ENCODE peak calls at places on chromosome 7, in nine cellular contexts. One of them, this sample, is unnamed.

GRCh38 chr7:14834456-14834855 is 68.1 kb downstream of the DGKB start:
- DNase-seq in mesendoderm: no peak
- DNase-seq in cardiac muscle cell: no peak
- DNase-seq in colonic mucosa: no peak
- DNase-seq in psoas muscle: no peak
- DNase-seq in CD4-positive, alpha-beta memory T cell: no peak
- DNase-seq in bronchial epithelial cell: peak; percentile 50
- DNase-seq in CD8-positive, alpha-beta T cell: no peak
- DNase-seq in astrocyte: peak; percentile 75
- DNase-seq in this sample: no peak

GRCh38 chr7:23341846-23342598 is 42.9 kb downstream of the MALSU1 start:
- DNase-seq in mesendoderm: no peak
- DNase-seq in cardiac muscle cell: no peak
- DNase-seq in colonic mucosa: no peak
- DNase-seq in psoas muscle: no peak
- DNase-seq in CD4-positive, alpha-beta memory T cell: no peak
- DNase-seq in bronchial epithelial cell: no peak
- DNase-seq in CD8-positive, alpha-beta T cell: no peak
- DNase-seq in astrocyte: no peak
- DNase-seq in this sample: no peak

GRCh38 chr7:90701021-90701420 is 104.9 kb downstream of the CDK14 start:
- DNase-seq in mesendoderm: peak; percentile 23
- DNase-seq in cardiac muscle cell: no peak
- DNase-seq in colonic mucosa: no peak
- DNase-seq in psoas muscle: no peak
- DNase-seq in CD4-positive, alpha-beta memory T cell: no peak
- DNase-seq in bronchial epithelial cell: no peak
- DNase-seq in CD8-positive, alpha-beta T cell: no peak
- DNase-seq in astrocyte: no peak
- DNase-seq in this sample: no peak

GRCh38 chr7:112510032-112510742 is 29.4 kb downstream of the LSMEM1 start:
- DNase-seq in mesendoderm: no peak
- DNase-seq in cardiac muscle cell: no peak
- DNase-seq in colonic mucosa: no peak
- DNase-seq in psoas muscle: no peak
- DNase-seq in CD4-positive, alpha-beta memory T cell: no peak
- DNase-seq in bronchial epithelial cell: peak; percentile 58
- DNase-seq in CD8-positive, alpha-beta T cell: no peak
- DNase-seq in astrocyte: peak; percentile 86
- DNase-seq in this sample: no peak

GRCh38 chr7:159031135-159031701 is 113.4 kb downstream of the VIPR2 start:
- DNase-seq in mesendoderm: peak; percentile 26
- DNase-seq in cardiac muscle cell: no peak
- DNase-seq in colonic mucosa: no peak
- DNase-seq in psoas muscle: peak; percentile 78
- DNase-seq in CD4-positive, alpha-beta memory T cell: no peak
- DNase-seq in bronchial epithelial cell: no peak
- DNase-seq in CD8-positive, alpha-beta T cell: peak; percentile 37
- DNase-seq in astrocyte: no peak
- DNase-seq in this sample: peak; percentile 11

GRCh38 chr7:152050547-152050971 is 25.1 kb downstream of the GALNT11 start:
- DNase-seq in mesendoderm: peak; percentile 22
- DNase-seq in cardiac muscle cell: no peak
- DNase-seq in colonic mucosa: no peak
- DNase-seq in psoas muscle: no peak
- DNase-seq in CD4-positive, alpha-beta memory T cell: no peak
- DNase-seq in bronchial epithelial cell: peak; percentile 23
- DNase-seq in CD8-positive, alpha-beta T cell: no peak
- DNase-seq in astrocyte: peak; percentile 74
- DNase-seq in this sample: no peak

GRCh38 chr7:138089080-138089901 is 13.0 kb downstream of the AKR1D1 start:
- DNase-seq in mesendoderm: no peak
- DNase-seq in cardiac muscle cell: no peak
- DNase-seq in colonic mucosa: no peak
- DNase-seq in psoas muscle: no peak
- DNase-seq in CD4-positive, alpha-beta memory T cell: no peak
- DNase-seq in bronchial epithelial cell: peak; percentile 84
- DNase-seq in CD8-positive, alpha-beta T cell: no peak
- DNase-seq in astrocyte: peak; percentile 32
- DNase-seq in this sample: no peak

GRCh38 chr7:41973331-41973730 is 263.7 kb downstream of the GLI3 start:
- DNase-seq in mesendoderm: no peak
- DNase-seq in cardiac muscle cell: no peak
- DNase-seq in colonic mucosa: no peak
- DNase-seq in psoas muscle: no peak
- DNase-seq in CD4-positive, alpha-beta memory T cell: no peak
- DNase-seq in bronchial epithelial cell: no peak
- DNase-seq in CD8-positive, alpha-beta T cell: no peak
- DNase-seq in astrocyte: no peak
- DNase-seq in this sample: no peak

GRCh38 chr7:80611779-80612178 is 26.7 kb upstream of the CD36 start:
- DNase-seq in mesendoderm: no peak
- DNase-seq in cardiac muscle cell: no peak
- DNase-seq in colonic mucosa: no peak
- DNase-seq in psoas muscle: peak; percentile 50
- DNase-seq in CD4-positive, alpha-beta memory T cell: no peak
- DNase-seq in bronchial epithelial cell: peak; percentile 41
- DNase-seq in CD8-positive, alpha-beta T cell: no peak
- DNase-seq in astrocyte: peak; percentile 76
- DNase-seq in this sample: no peak

GRCh38 chr7:82343-83155 is 109.8 kb upstream of the FAM20C start:
- DNase-seq in mesendoderm: no peak
- DNase-seq in cardiac muscle cell: no peak
- DNase-seq in colonic mucosa: no peak
- DNase-seq in psoas muscle: no peak
- DNase-seq in CD4-positive, alpha-beta memory T cell: no peak
- DNase-seq in bronchial epithelial cell: no peak
- DNase-seq in CD8-positive, alpha-beta T cell: no peak
- DNase-seq in astrocyte: no peak
- DNase-seq in this sample: peak; percentile 53

GRCh38 chr7:158348446-158348845 is 239.2 kb downstream of the PTPRN2 start:
- DNase-seq in mesendoderm: no peak
- DNase-seq in cardiac muscle cell: no peak
- DNase-seq in colonic mucosa: no peak
- DNase-seq in psoas muscle: no peak
- DNase-seq in CD4-positive, alpha-beta memory T cell: no peak
- DNase-seq in bronchial epithelial cell: no peak
- DNase-seq in CD8-positive, alpha-beta T cell: peak; percentile 9
- DNase-seq in astrocyte: no peak
- DNase-seq in this sample: no peak

GRCh38 chr7:28481131-28481926 is 69.0 kb downstream of the CREB5 start:
- DNase-seq in mesendoderm: peak; percentile 42
- DNase-seq in cardiac muscle cell: no peak
- DNase-seq in colonic mucosa: no peak
- DNase-seq in psoas muscle: no peak
- DNase-seq in CD4-positive, alpha-beta memory T cell: no peak
- DNase-seq in bronchial epithelial cell: no peak
- DNase-seq in CD8-positive, alpha-beta T cell: no peak
- DNase-seq in astrocyte: peak; percentile 67
- DNase-seq in this sample: no peak

GRCh38 chr7:141585592-141586510 is 34.6 kb downstream of the AGK start:
- DNase-seq in mesendoderm: peak; percentile 76
- DNase-seq in cardiac muscle cell: no peak
- DNase-seq in colonic mucosa: no peak
- DNase-seq in psoas muscle: no peak
- DNase-seq in CD4-positive, alpha-beta memory T cell: no peak
- DNase-seq in bronchial epithelial cell: peak; percentile 82
- DNase-seq in CD8-positive, alpha-beta T cell: no peak
- DNase-seq in astrocyte: peak; percentile 99
- DNase-seq in this sample: no peak

GRCh38 chr7:30751696-30752273 is at the start of gene INMT:
- DNase-seq in mesendoderm: no peak
- DNase-seq in cardiac muscle cell: no peak
- DNase-seq in colonic mucosa: no peak
- DNase-seq in psoas muscle: no peak
- DNase-seq in CD4-positive, alpha-beta memory T cell: no peak
- DNase-seq in bronchial epithelial cell: no peak
- DNase-seq in CD8-positive, alpha-beta T cell: no peak
- DNase-seq in astrocyte: no peak
- DNase-seq in this sample: no peak

GRCh38 chr7:142797799-142798377 is 27.1 kb downstream of the PRSS2 start:
- DNase-seq in mesendoderm: no peak
- DNase-seq in cardiac muscle cell: no peak
- DNase-seq in colonic mucosa: no peak
- DNase-seq in psoas muscle: no peak
- DNase-seq in CD4-positive, alpha-beta memory T cell: no peak
- DNase-seq in bronchial epithelial cell: no peak
- DNase-seq in CD8-positive, alpha-beta T cell: peak; percentile 81
- DNase-seq in astrocyte: no peak
- DNase-seq in this sample: no peak

GRCh38 chr7:142795339-142795863 is 24.6 kb downstream of the PRSS2 start:
- DNase-seq in mesendoderm: peak; percentile 79
- DNase-seq in cardiac muscle cell: no peak
- DNase-seq in colonic mucosa: no peak
- DNase-seq in psoas muscle: no peak
- DNase-seq in CD4-positive, alpha-beta memory T cell: peak; percentile 63
- DNase-seq in bronchial epithelial cell: peak; percentile 64
- DNase-seq in CD8-positive, alpha-beta T cell: peak; percentile 82
- DNase-seq in astrocyte: no peak
- DNase-seq in this sample: peak; percentile 27

GRCh38 chr7:142797342-142797798 is 26.6 kb downstream of the PRSS2 start:
- DNase-seq in mesendoderm: peak; percentile 32
- DNase-seq in cardiac muscle cell: no peak
- DNase-seq in colonic mucosa: no peak
- DNase-seq in psoas muscle: no peak
- DNase-seq in CD4-positive, alpha-beta memory T cell: no peak
- DNase-seq in bronchial epithelial cell: no peak
- DNase-seq in CD8-positive, alpha-beta T cell: no peak
- DNase-seq in astrocyte: no peak
- DNase-seq in this sample: no peak

GRCh38 chr7:142796501-142797341 is 26.0 kb downstream of the PRSS2 start:
- DNase-seq in mesendoderm: peak; percentile 35
- DNase-seq in cardiac muscle cell: peak; percentile 47
- DNase-seq in colonic mucosa: no peak
- DNase-seq in psoas muscle: no peak
- DNase-seq in CD4-positive, alpha-beta memory T cell: no peak
- DNase-seq in bronchial epithelial cell: no peak
- DNase-seq in CD8-positive, alpha-beta T cell: peak; percentile 83
- DNase-seq in astrocyte: no peak
- DNase-seq in this sample: no peak

GRCh38 chr7:142796001-142796500 is 25.3 kb downstream of the PRSS2 start:
- DNase-seq in mesendoderm: peak; percentile 48
- DNase-seq in cardiac muscle cell: no peak
- DNase-seq in colonic mucosa: no peak
- DNase-seq in psoas muscle: no peak
- DNase-seq in CD4-positive, alpha-beta memory T cell: no peak
- DNase-seq in bronchial epithelial cell: no peak
- DNase-seq in CD8-positive, alpha-beta T cell: peak; percentile 70
- DNase-seq in astrocyte: no peak
- DNase-seq in this sample: no peak
- H3K27me3 ChIP-seq in mesendoderm: no peaks in the 10 kb centered on the region
- H3K27me3 ChIP-seq in cardiac muscle cell: peaks cover 75% of the 10 kb centered on the region
- H3K27me3 ChIP-seq in colonic mucosa: peaks cover 27% of the 10 kb centered on the region
- H3K27me3 ChIP-seq in psoas muscle: peaks cover 8% of the 10 kb centered on the region
- H3K27me3 ChIP-seq in CD4-positive, alpha-beta memory T cell: no peaks in the 10 kb centered on the region
- H3K27me3 ChIP-seq in bronchial epithelial cell: peaks cover 19% of the 10 kb centered on the region
- H3K27me3 ChIP-seq in CD8-positive, alpha-beta T cell: no peaks in the 10 kb centered on the region
- H3K27me3 ChIP-seq in astrocyte: peaks cover 3% of the 10 kb centered on the region
- H3K27me3 ChIP-seq in this sample: peaks cover 59% of the 10 kb centered on the region

DNA sequence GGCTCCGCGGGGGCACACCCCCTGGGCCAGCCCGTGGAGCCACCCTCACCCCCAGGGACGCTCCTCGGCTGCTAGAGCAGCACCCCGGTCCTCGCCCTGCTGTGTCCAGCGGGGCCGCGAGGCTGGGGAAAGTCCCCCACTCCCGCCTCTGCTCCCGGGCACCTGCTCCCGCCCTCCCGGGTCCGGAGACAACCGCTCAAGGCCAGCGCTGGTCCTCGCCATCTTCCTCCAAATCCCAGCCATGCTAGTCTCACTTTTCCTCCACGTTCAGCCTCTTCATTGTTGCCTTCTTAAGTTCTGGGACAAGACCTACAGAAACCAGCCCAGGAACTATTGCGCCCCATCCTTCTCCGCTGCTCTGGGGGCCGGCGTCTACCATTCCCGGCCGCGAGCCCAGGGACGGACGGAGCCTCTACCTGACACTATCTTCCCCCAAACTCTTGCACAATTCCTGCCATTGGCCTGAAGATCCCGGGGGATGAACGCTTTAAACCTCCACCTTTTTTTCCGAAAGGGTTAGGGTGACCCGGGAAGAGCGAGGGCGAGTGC is 4.8 kb upstream of the KCP start:
- DNase-seq in mesendoderm: no peak
- DNase-seq in cardiac muscle cell: no peak
- DNase-seq in colonic mucosa: no peak
- DNase-seq in psoas muscle: no peak
- DNase-seq in CD4-positive, alpha-beta memory T cell: no peak
- DNase-seq in bronchial epithelial cell: no peak
- DNase-seq in CD8-positive, alpha-beta T cell: no peak
- DNase-seq in astrocyte: no peak
- DNase-seq in this sample: no peak
- H3K27me3 ChIP-seq in mesendoderm: peaks cover 13% of the 10 kb centered on the region
- H3K27me3 ChIP-seq in cardiac muscle cell: peaks cover 70% of the 10 kb centered on the region
- H3K27me3 ChIP-seq in colonic mucosa: peaks cover 18% of the 10 kb centered on the region
- H3K27me3 ChIP-seq in psoas muscle: peaks cover 18% of the 10 kb centered on the region
- H3K27me3 ChIP-seq in CD4-positive, alpha-beta memory T cell: peaks cover 6% of the 10 kb centered on the region
- H3K27me3 ChIP-seq in bronchial epithelial cell: peaks cover 31% of the 10 kb centered on the region
- H3K27me3 ChIP-seq in CD8-positive, alpha-beta T cell: no peaks in the 10 kb centered on the region
- H3K27me3 ChIP-seq in astrocyte: peaks cover 47% of the 10 kb centered on the region
- H3K27me3 ChIP-seq in this sample: peaks cover 52% of the 10 kb centered on the region

DNA sequence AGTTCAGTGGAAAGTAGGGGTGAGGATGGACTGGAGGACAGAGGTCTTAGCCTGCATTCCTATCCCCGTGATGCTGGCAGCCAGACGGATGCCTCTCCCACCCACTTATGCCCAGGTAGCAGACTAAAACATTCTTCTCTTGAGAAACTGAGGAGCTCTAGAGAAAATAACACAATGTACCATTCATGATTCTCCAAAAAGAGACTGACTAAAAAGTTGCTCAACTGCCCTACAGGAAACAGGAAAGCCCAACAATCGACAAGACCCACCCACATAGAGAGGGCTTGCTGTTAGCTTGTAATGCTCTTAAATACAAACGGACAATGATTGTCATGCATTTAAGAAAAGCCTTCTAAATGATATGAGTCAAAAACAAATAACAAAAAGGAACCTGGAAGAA is 33.2 kb upstream of the PDE1C start:
- DNase-seq in mesendoderm: no peak
- DNase-seq in cardiac muscle cell: no peak
- DNase-seq in colonic mucosa: no peak
- DNase-seq in psoas muscle: no peak
- DNase-seq in CD4-positive, alpha-beta memory T cell: no peak
- DNase-seq in bronchial epithelial cell: no peak
- DNase-seq in CD8-positive, alpha-beta T cell: no peak
- DNase-seq in astrocyte: no peak
- DNase-seq in this sample: no peak
- H3K27me3 ChIP-seq in mesendoderm: no peaks in the 10 kb centered on the region
- H3K27me3 ChIP-seq in cardiac muscle cell: no peaks in the 10 kb centered on the region
- H3K27me3 ChIP-seq in colonic mucosa: no peaks in the 10 kb centered on the region
- H3K27me3 ChIP-seq in psoas muscle: no peaks in the 10 kb centered on the region
- H3K27me3 ChIP-seq in CD4-positive, alpha-beta memory T cell: no peaks in the 10 kb centered on the region
- H3K27me3 ChIP-seq in bronchial epithelial cell: no peaks in the 10 kb centered on the region
- H3K27me3 ChIP-seq in CD8-positive, alpha-beta T cell: no peaks in the 10 kb centered on the region
- H3K27me3 ChIP-seq in astrocyte: no peaks in the 10 kb centered on the region
- H3K27me3 ChIP-seq in this sample: no peaks in the 10 kb centered on the region

GRCh38 chr7:157011333-157012112 is 1.1 kb upstream of the MNX1 start:
- DNase-seq in mesendoderm: peak; percentile 57
- DNase-seq in cardiac muscle cell: no peak
- DNase-seq in colonic mucosa: peak; percentile 40
- DNase-seq in psoas muscle: no peak
- DNase-seq in CD4-positive, alpha-beta memory T cell: no peak
- DNase-seq in bronchial epithelial cell: no peak
- DNase-seq in CD8-positive, alpha-beta T cell: no peak
- DNase-seq in astrocyte: no peak
- DNase-seq in this sample: no peak
- H3K27me3 ChIP-seq in mesendoderm: peaks cover 70% of the 10 kb centered on the region
- H3K27me3 ChIP-seq in cardiac muscle cell: peaks cover 96% of the 10 kb centered on the region
- H3K27me3 ChIP-seq in colonic mucosa: peaks cover 35% of the 10 kb centered on the region
- H3K27me3 ChIP-seq in psoas muscle: peaks cover 54% of the 10 kb centered on the region
- H3K27me3 ChIP-seq in CD4-positive, alpha-beta memory T cell: peaks cover 45% of the 10 kb centered on the region
- H3K27me3 ChIP-seq in bronchial epithelial cell: peaks cover 56% of the 10 kb centered on the region
- H3K27me3 ChIP-seq in CD8-positive, alpha-beta T cell: peaks cover 26% of the 10 kb centered on the region
- H3K27me3 ChIP-seq in astrocyte: peaks cover 90% of the 10 kb centered on the region
- H3K27me3 ChIP-seq in this sample: peaks cover 95% of the 10 kb centered on the region

GRCh38 chr7:89401099-89401498 is 605.6 kb upstream of the TEX47 start:
- DNase-seq in mesendoderm: peak; percentile 11
- DNase-seq in cardiac muscle cell: no peak
- DNase-seq in colonic mucosa: no peak
- DNase-seq in psoas muscle: no peak
- DNase-seq in CD4-positive, alpha-beta memory T cell: no peak
- DNase-seq in bronchial epithelial cell: no peak
- DNase-seq in CD8-positive, alpha-beta T cell: no peak
- DNase-seq in astrocyte: no peak
- DNase-seq in this sample: no peak
- H3K27me3 ChIP-seq in mesendoderm: no peaks in the 10 kb centered on the region
- H3K27me3 ChIP-seq in cardiac muscle cell: no peaks in the 10 kb centered on the region
- H3K27me3 ChIP-seq in colonic mucosa: no peaks in the 10 kb centered on the region
- H3K27me3 ChIP-seq in psoas muscle: no peaks in the 10 kb centered on the region
- H3K27me3 ChIP-seq in CD4-positive, alpha-beta memory T cell: no peaks in the 10 kb centered on the region
- H3K27me3 ChIP-seq in bronchial epithelial cell: no peaks in the 10 kb centered on the region
- H3K27me3 ChIP-seq in CD8-positive, alpha-beta T cell: no peaks in the 10 kb centered on the region
- H3K27me3 ChIP-seq in astrocyte: no peaks in the 10 kb centered on the region
- H3K27me3 ChIP-seq in this sample: no peaks in the 10 kb centered on the region

This sample was measured in transverse colon.